ENCODE peak calls at places on chromosomes 16 and 17, in ten cellular contexts. C, N, F, Z, I, U, S, V, P and A are unnamed samples.

GRCh38 chr17:17505610-17506171 is 9.5 kb upstream of the RASD1 start:
- DNase-seq in C (no peak), N (no peak), F (no peak), Z (no peak), I (no peak), U (no peak), S (no peak), V (no peak), P (no peak), A (no peak)

GRCh38 chr17:76252040-76252954 is 12.0 kb upstream of the RNF157 start:
- DNase-seq in C (no peak), N (peak), F (no peak), Z (peak), I (no peak), U (no peak), S (no peak), V (peak), P (peak), A (peak)

GRCh38 chr17:4180791-4181190 is 37.8 kb downstream of the CYB5D2 start:
- DNase-seq in C (peak), N (no peak), F (no peak), Z (no peak), I (no peak), U (no peak), S (no peak), V (peak), P (no peak), A (no peak)

GRCh38 chr17:7767425-7768021 is 50.0 kb downstream of the DNAH2 start:
- DNase-seq in C (no peak), N (no peak), F (no peak), Z (peak), I (no peak), U (no peak), S (no peak), V (peak), P (no peak), A (no peak)

GRCh38 chr16:8952281-8952751 is 11.4 kb downstream of the USP7 start:
- DNase-seq in C (no peak), N (no peak), F (no peak), Z (no peak), I (no peak), U (no peak), S (no peak), V (no peak), P (no peak), A (no peak)

GRCh38 chr17:29018788-29019474 is 13.1 kb upstream of the SEZ6 start:
- DNase-seq in C (no peak), N (no peak), F (no peak), Z (no peak), I (no peak), U (no peak), S (no peak), V (no peak), P (no peak), A (no peak)

GRCh38 chr16:85019659-85020245 is 7.8 kb upstream of the KIAA0513 start:
- DNase-seq in C (no peak), N (no peak), F (no peak), Z (peak), I (no peak), U (no peak), S (no peak), V (no peak), P (peak), A (peak)

GRCh38 chr16:50531359-50531758 is 16.8 kb upstream of the NKD1 start:
- DNase-seq in C (no peak), N (no peak), F (no peak), Z (no peak), I (peak), U (peak), S (no peak), V (no peak), P (no peak), A (no peak)

GRCh38 chr16:69848635-69849545 is 86.8 kb downstream of the WWP2 start:
- DNase-seq in C (peak), N (peak), F (no peak), Z (peak), I (no peak), U (peak), S (no peak), V (peak), P (peak), A (peak)

GRCh38 chr16:30605148-30605547 is 5.0 kb downstream of the ZNF689 start:
- DNase-seq in C (no peak), N (no peak), F (no peak), Z (no peak), I (no peak), U (no peak), S (no peak), V (no peak), P (no peak), A (peak)

GRCh38 chr16:67470314-67470713 is 10.6 kb downstream of the ATP6V0D1 start:
- DNase-seq in C (peak), N (peak), F (no peak), Z (no peak), I (no peak), U (no peak), S (no peak), V (no peak), P (no peak), A (peak)

GRCh38 chr16:23171234-23171948 is 11.2 kb upstream of the SCNN1G start:
- DNase-seq in C (no peak), N (no peak), F (no peak), Z (peak), I (no peak), U (no peak), S (no peak), V (no peak), P (peak), A (no peak)

GRCh38 chr16:56824335-56824734 is 40.7 kb upstream of the SLC12A3 start:
- DNase-seq in C (peak), N (no peak), F (no peak), Z (no peak), I (no peak), U (no peak), S (peak), V (peak), P (no peak), A (peak)

DNA sequence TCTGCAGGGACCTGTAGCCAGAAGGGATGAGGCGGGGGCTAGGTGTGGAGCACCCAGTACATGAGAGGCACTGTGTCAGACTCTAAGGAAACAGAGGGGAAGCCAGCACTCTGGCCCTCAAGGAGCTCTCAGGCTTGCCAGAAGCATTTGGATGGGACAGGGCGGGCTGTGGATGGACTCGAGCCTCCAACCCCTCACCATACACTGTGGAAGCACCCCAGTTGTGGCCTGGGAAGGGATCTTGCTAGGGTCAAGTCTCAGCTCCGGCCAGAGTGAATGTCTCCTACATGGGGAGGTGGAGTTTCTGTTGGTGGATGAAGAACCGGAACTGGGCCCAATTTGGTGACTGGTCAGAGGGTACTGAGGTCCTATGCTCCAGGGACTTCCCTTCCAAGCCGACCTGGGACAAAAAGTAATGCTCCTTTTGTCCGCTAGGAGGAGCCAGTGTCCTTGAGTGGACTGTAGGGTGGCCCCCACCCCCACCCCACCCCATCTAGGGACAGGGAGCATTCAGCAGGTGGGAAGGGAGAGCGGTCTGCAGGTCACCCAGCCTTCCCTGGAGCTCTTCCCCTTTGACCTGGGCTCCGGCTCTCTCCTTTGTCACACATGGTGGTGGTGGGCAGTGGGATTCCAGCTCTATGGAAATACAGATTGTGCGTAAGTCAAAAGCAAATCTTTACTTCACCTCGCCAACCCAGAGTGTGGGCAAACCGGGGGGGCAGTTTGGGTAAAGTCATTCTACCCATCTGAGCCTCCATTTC is 20.3 kb upstream of the PHB1 start:
- DNase-seq in C (peak), N (no peak), F (peak), Z (peak), I (peak), U (no peak), S (peak), V (peak), P (peak), A (no peak)
- TF ChIP-seq CTCF in C (peak), N (no peak), F (peak), Z (peak), I (peak), U (peak), S (peak), V (peak), P (peak), A (peak)

DNA sequence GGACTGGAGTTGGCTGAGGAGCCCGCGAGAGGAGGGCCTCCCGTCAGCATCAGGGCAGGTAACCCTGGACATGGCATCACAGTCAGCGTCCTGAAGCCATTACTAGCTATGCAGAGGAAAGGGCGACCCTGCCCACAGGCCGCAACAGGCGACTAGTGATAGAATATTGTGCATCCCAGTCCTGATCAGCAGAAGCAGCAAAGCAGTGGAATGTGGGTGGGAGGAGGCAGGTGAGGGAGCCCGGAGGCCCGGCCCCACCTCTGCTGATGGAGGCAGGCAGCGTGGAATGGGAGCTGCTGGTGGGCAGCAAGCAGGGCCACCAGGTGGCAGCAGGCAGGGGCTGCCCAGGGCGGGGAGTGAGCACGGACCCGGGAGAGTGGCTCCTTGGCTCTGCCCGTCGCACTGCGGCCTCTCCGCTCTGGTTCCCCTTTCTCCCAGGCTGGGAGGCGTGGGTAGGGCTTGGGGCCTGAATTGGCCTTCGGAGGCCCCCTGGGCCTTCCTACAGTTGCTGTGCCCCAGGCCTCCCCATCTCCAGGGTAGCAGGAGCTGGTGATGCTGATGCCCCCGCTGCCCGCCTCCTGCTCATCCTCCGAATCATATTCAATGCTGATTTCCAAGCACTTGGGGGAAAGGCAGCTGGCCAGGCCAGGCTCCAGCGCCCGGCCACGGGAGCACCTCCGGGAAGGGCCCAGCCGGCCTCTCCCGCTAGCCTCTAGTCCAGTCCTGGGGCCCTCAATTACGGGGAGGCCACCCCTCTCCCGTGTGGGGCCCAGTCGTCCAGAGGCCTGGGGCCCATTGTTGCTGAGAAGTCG is 20.2 kb downstream of the TSPOAP1 start:
- DNase-seq in C (no peak), N (peak), F (peak), Z (no peak), I (peak), U (peak), S (no peak), V (no peak), P (no peak), A (no peak)
- TF ChIP-seq CTCF in C (peak), N (no peak), F (no peak), Z (peak), I (peak), U (peak), S (peak), V (peak), P (no peak), A (no peak)

GRCh38 chr17:13490906-13491502 is 110.7 kb downstream of the HS3ST3A1 start:
- DNase-seq in C (no peak), N (no peak), F (no peak), Z (no peak), I (no peak), U (no peak), S (no peak), V (peak), P (no peak), A (no peak)

GRCh38 chr17:13491916-13492315 is 109.8 kb downstream of the HS3ST3A1 start:
- DNase-seq in C (no peak), N (no peak), F (no peak), Z (no peak), I (no peak), U (no peak), S (no peak), V (peak), P (no peak), A (no peak)

GRCh38 chr17:13495423-13495822 is 106.3 kb downstream of the HS3ST3A1 start:
- DNase-seq in C (no peak), N (no peak), F (no peak), Z (no peak), I (no peak), U (no peak), S (no peak), V (no peak), P (no peak), A (no peak)

GRCh38 chr17:13492351-13493122 is 109.2 kb downstream of the HS3ST3A1 start:
- DNase-seq in C (no peak), N (no peak), F (no peak), Z (no peak), I (no peak), U (no peak), S (no peak), V (no peak), P (no peak), A (no peak)

GRCh38 chr17:13490427-13490826 is 111.3 kb downstream of the HS3ST3A1 start:
- DNase-seq in C (no peak), N (no peak), F (no peak), Z (no peak), I (no peak), U (no peak), S (no peak), V (no peak), P (no peak), A (no peak)
- TF ChIP-seq CTCF in C (no peak), N (no peak), F (no peak), Z (no peak), I (no peak), U (no peak), S (no peak), V (no peak), P (peak), A (no peak)

DNA sequence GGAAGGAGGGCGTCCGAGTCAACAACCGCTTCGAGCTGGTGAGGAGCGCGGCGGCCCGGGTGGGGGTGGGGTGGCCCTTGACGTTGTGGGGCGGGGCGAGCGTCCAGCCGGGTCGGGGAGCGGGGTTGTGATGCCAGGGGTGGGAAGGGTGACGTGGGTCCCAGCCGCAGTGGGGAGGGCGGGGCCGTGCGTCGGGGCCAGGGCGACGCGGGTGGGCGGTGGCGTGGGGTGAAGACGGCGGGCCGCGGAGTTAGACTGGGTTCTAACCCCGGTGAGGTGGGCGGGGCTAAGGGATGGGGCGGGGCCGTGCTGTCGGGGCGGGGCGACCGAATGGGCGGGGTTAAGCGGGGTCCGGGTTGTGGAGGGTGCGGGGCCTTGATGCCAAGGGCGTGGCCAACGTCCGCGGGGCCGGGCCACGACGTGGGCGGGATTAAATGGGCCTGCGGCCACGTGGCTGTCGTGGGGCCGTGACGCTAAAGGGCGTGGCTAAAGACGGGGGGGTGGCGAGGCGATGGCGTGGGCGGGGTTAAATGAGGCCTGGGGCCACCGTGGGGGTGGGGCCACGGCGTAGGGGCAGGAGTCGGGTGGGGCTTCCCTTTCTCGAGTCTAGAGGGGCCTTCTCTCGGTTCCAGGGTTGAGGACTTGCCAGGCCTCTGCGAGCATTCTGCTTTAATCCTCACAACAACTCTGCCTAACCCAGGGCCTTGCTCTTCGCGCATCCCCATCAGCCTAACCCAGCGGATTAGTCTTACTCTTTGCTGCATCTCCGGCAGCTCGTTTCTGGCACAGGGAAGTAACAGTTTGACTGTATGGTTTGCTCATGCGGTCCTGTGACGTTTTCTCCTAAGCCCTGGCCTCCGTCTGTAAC is 664 bp downstream of the TCF25 start:
- DNase-seq in C (peak), N (peak), F (peak), Z (peak), I (peak), U (peak), S (peak), V (peak), P (peak), A (peak)
- TF ChIP-seq CTCF in C (no peak), N (no peak), F (no peak), Z (no peak), I (no peak), U (no peak), S (no peak), V (no peak), P (no peak), A (no peak)